ENCODE peak calls at places on chromosomes 2 and 18, in four cellular contexts. M is OCI-LY7, L is dermis microvascular lymphatic vessel endothelial cell, C is WTC11. O is an unnamed sample.
A peak's percentile ranks its signal among the peaks of the same experiment; 100 is the strongest.

GRCh38 chr18:3486514-3486913 is 36.5 kb downstream of the TGIF1 start:
- DNase-seq in M (no peak), C (no peak), L (no peak), O (no peak)

GRCh38 chr2:27303093-27304025 is 4.9 kb downstream of the UCN start:
- DNase-seq in C (no peak), M (peak; percentile 90), L (peak; percentile 75), O (peak; percentile 69)

GRCh38 chr18:6891788-6892187 is 162.3 kb downstream of the ARHGAP28 start:
- DNase-seq in L (no peak), M (no peak), C (no peak), O (no peak)

GRCh38 chr2:135819211-135819610 is 17.8 kb downstream of the LCT start:
- DNase-seq in L (no peak), M (peak; percentile 26), C (peak; percentile 47), O (peak; percentile 38)

GRCh38 chr2:15953891-15954680 is 13.7 kb downstream of the MYCN start:
- DNase-seq in L (no peak), C (no peak), M (no peak), O (no peak)

GRCh38 chr18:30632058-30632718 is 410.4 kb downstream of the DSC3 start:
- DNase-seq in C (peak; percentile 13), L (no peak), M (no peak), O (peak; percentile 83)

GRCh38 chr2:608297-608696 is 68.9 kb downstream of the TMEM18 start:
- DNase-seq in L (no peak), C (no peak), M (no peak), O (no peak)

GRCh38 chr18:58605027-58606020 is 23.6 kb downstream of the ALPK2 start:
- DNase-seq in L (no peak), C (no peak), M (no peak), O (no peak)

GRCh38 chr2:78546843-78547242 is 478.7 kb upstream of the REG3G start:
- DNase-seq in M (no peak), C (no peak), L (no peak), O (no peak)

GRCh38 chr18:72871091-72871490 is 3.3 kb upstream of the NETO1 start:
- DNase-seq in M (no peak), C (no peak), L (no peak), O (no peak)

GRCh38 chr2:85990084-85990483 is 101.3 kb upstream of the ST3GAL5 start:
- DNase-seq in L (no peak), C (no peak), M (no peak), O (no peak)

GRCh38 chr2:224393145-224393544 is 8.8 kb downstream of the FAM124B start:
- DNase-seq in C (no peak), M (no peak), L (no peak), O (no peak)

GRCh38 chr2:149261672-149262071 is 68.7 kb upstream of the LYPD6 start:
- DNase-seq in L (no peak), M (no peak), C (no peak), O (no peak)

GRCh38 chr18:69758458-69758857 is 189.2 kb downstream of the CD226 start:
- DNase-seq in C (no peak), M (no peak), L (no peak), O (no peak)

GRCh38 chr18:43596106-43596712 is 318.9 kb upstream of the SYT4 start:
- DNase-seq in C (no peak), L (peak; percentile 46), M (peak; percentile 14), O (no peak)

GRCh38 chr2:223692227-223692947 is 90.2 kb upstream of the SCG2 start:
- DNase-seq in M (peak; percentile 37), L (peak; percentile 43), C (peak; percentile 54), O (peak; percentile 27)

GRCh38 chr2:60414731-60415130 is 138.7 kb downstream of the BCL11A start:
- DNase-seq in L (no peak), M (peak; percentile 38), C (no peak), O (no peak)

GRCh38 chr2:85804583-85804982 is 50.8 kb downstream of the ATOH8 start:
- DNase-seq in M (peak; percentile 60), C (no peak), L (no peak), O (no peak)

GRCh38 chr2:136328396-136328795 is 210.4 kb upstream of the CXCR4 start:
- DNase-seq in L (no peak), C (no peak), M (no peak), O (peak; percentile 75)

GRCh38 chr2:169562519-169562918 is 11.1 kb downstream of the FASTKD1 start:
- DNase-seq in L (no peak), M (no peak), C (no peak), O (no peak)

GRCh38 chr2:31606511-31606910 is 25.8 kb upstream of the SRD5A2 start:
- DNase-seq in M (no peak), L (no peak), C (no peak), O (no peak)

GRCh38 chr18:48937869-48938750 is 12.7 kb downstream of the SMAD7 start:
- DNase-seq in C (no peak), M (no peak), L (no peak), O (no peak)

GRCh38 chr18:62384610-62385097 is 59.5 kb downstream of the TNFRSF11A start:
- DNase-seq in M (no peak), C (peak; percentile 47), L (no peak), O (peak; percentile 60)

GRCh38 chr2:170155022-170155722 is 22.8 kb upstream of the MYO3B start:
- DNase-seq in L (no peak), M (no peak), C (no peak), O (peak; percentile 80)

GRCh38 chr2:9336209-9336533 is 87.2 kb downstream of the ITGB1BP1 start:
- DNase-seq in C (no peak), M (peak; percentile 54), L (no peak), O (no peak)

GRCh38 chr2:119259296-119259860 is 35.7 kb downstream of the STEAP3 start:
- DNase-seq in C (no peak), L (peak; percentile 73), M (no peak), O (peak; percentile 69)

GRCh38 chr2:96869281-96869823 is 528 bp downstream of the SEMA4C start:
- DNase-seq in M (no peak), C (peak; percentile 69), L (peak; percentile 64), O (peak; percentile 45)

GRCh38 chr2:119574108-119574815 is 30.0 kb downstream of the CFAP221 start:
- DNase-seq in L (no peak), M (no peak), C (no peak), O (no peak)

GRCh38 chr18:9751371-9752031 is 43.4 kb downstream of the RAB31 start:
- DNase-seq in L (no peak), M (no peak), C (no peak), O (no peak)